ENCODE peak calls at places on chromosome 19, in eight cellular contexts. P is progenitor cell of endocrine pancreas, O is HepG2, I is tibial nerve, Q is right atrium auricular region, A is A549, H is AG09319, B is Peyer's patch. N is an unnamed sample.

GRCh38 chr19:42253245-42254082 is 1.5 kb downstream of the ERF start:
- DNase-seq in P (peak), O (peak), I (peak), Q (no peak), A (peak), H (no peak), B (peak), N (no peak)

GRCh38 chr19:47428177-47428894 is 9.0 kb upstream of the MEIS3 start:
- DNase-seq in P (peak), O (peak), I (peak), Q (peak), A (peak), H (peak), B (peak), N (peak)

GRCh38 chr19:4647676-4648644 is 8.6 kb downstream of the TNFAIP8L1 start:
- DNase-seq in P (no peak), O (no peak), I (peak), Q (peak), A (no peak), H (no peak), B (no peak), N (no peak)

GRCh38 chr19:3580156-3580955 is 4.9 kb upstream of the GIPC3 start:
- DNase-seq in P (no peak), O (peak), I (no peak), Q (peak), A (no peak), H (peak), B (no peak), N (no peak)

GRCh38 chr19:3682741-3683404 is 17.4 kb downstream of the PIP5K1C start:
- DNase-seq in P (no peak), O (no peak), I (no peak), Q (no peak), A (no peak), H (no peak), B (no peak), N (no peak)

GRCh38 chr19:8552810-8553209 is 24.4 kb downstream of the MYO1F start:
- DNase-seq in P (no peak), O (peak), I (no peak), Q (no peak), A (peak), H (no peak), B (no peak), N (no peak)

GRCh38 chr19:34184880-34185491 is 12.7 kb downstream of the LSM14A start:
- DNase-seq in P (no peak), O (no peak), I (no peak), Q (no peak), A (no peak), H (no peak), B (no peak), N (no peak)

GRCh38 chr19:45323671-45324081 is 1.0 kb upstream of the CKM start:
- DNase-seq in P (no peak), O (no peak), I (no peak), Q (peak), A (no peak), H (no peak), B (no peak), N (no peak)

GRCh38 chr19:2488942-2489731 is 13.2 kb downstream of the GADD45B start:
- DNase-seq in P (peak), O (no peak), I (no peak), Q (no peak), A (no peak), H (no peak), B (peak), N (no peak)

GRCh38 chr19:13865578-13866462 is 11.1 kb upstream of the NANOS3 start:
- DNase-seq in P (peak), O (no peak), I (no peak), Q (no peak), A (no peak), H (no peak), B (no peak), N (peak)

GRCh38 chr19:45076029-45076850 is at the start of gene ZNF296:
- DNase-seq in P (peak), O (peak), I (peak), Q (peak), A (peak), H (no peak), B (peak), N (no peak)

GRCh38 chr19:41641879-41642485 is 15.1 kb upstream of the CEACAM4 start:
- DNase-seq in P (no peak), O (peak), I (peak), Q (no peak), A (peak), H (peak), B (no peak), N (no peak)

GRCh38 chr19:19083413-19084178 is 19.8 kb downstream of the SLC25A42 start:
- DNase-seq in P (no peak), O (no peak), I (no peak), Q (no peak), A (no peak), H (no peak), B (no peak), N (no peak)

GRCh38 chr19:8036438-8037099 is 16.0 kb upstream of the CCL25 start:
- DNase-seq in P (no peak), O (no peak), I (no peak), Q (no peak), A (no peak), H (no peak), B (no peak), N (no peak)

GRCh38 chr19:4446801-4447200 is 10.8 kb downstream of the UBXN6 start:
- DNase-seq in P (no peak), O (no peak), I (no peak), Q (no peak), A (no peak), H (no peak), B (no peak), N (no peak)

GRCh38 chr19:48681127-48681470 is 8.3 kb upstream of the NTN5 start:
- DNase-seq in P (no peak), O (no peak), I (no peak), Q (no peak), A (no peak), H (no peak), B (no peak), N (no peak)

GRCh38 chr19:13784731-13785452 is 10.4 kb upstream of the ZSWIM4 start:
- DNase-seq in P (peak), O (peak), I (peak), Q (peak), A (no peak), H (no peak), B (peak), N (no peak)

GRCh38 chr19:37572203-37572602 is 22.4 kb downstream of the ZNF571 start:
- DNase-seq in P (no peak), O (no peak), I (no peak), Q (no peak), A (no peak), H (no peak), B (no peak), N (no peak)

GRCh38 chr19:51094696-51095279 is 12.1 kb upstream of the KLK14 start:
- DNase-seq in P (peak), O (peak), I (no peak), Q (no peak), A (peak), H (no peak), B (no peak), N (no peak)

GRCh38 chr19:46970815-46971214 is 48.8 kb upstream of the NPAS1 start:
- DNase-seq in P (no peak), O (no peak), I (no peak), Q (no peak), A (no peak), H (peak), B (no peak), N (no peak)

GRCh38 chr19:47794526-47794925 is 9.8 kb downstream of the TPRX1 start:
- DNase-seq in P (no peak), O (no peak), I (no peak), Q (no peak), A (no peak), H (no peak), B (no peak), N (no peak)

GRCh38 chr19:19319725-19320361 is 466 bp downstream of the SUGP1 start:
- DNase-seq in P (no peak), O (no peak), I (no peak), Q (no peak), A (no peak), H (no peak), B (no peak), N (no peak)

GRCh38 chr19:19900574-19901444 is at the start of gene ZNF93:
- DNase-seq in P (peak), O (peak), I (peak), Q (peak), A (no peak), H (peak), B (peak), N (peak)

GRCh38 chr19:31656507-31656906 is 307.3 kb upstream of the TSHZ3 start:
- DNase-seq in P (no peak), O (no peak), I (no peak), Q (no peak), A (no peak), H (no peak), B (no peak), N (no peak)

GRCh38 chr19:43673702-43674629 is 4.0 kb upstream of the PLAUR start:
- DNase-seq in P (no peak), O (no peak), I (no peak), Q (no peak), A (no peak), H (no peak), B (no peak), N (no peak)

GRCh38 chr19:14198384-14199376 is 7.3 kb downstream of the ADGRL1 start:
- DNase-seq in P (no peak), O (peak), I (no peak), Q (no peak), A (no peak), H (no peak), B (no peak), N (no peak)

GRCh38 chr19:31254611-31255010 is 94.6 kb downstream of the TSHZ3 start:
- DNase-seq in P (no peak), O (no peak), I (no peak), Q (peak), A (no peak), H (no peak), B (no peak), N (no peak)

GRCh38 chr19:5369962-5370367 is 29.4 kb upstream of the PTPRS start:
- DNase-seq in P (peak), O (peak), I (no peak), Q (no peak), A (peak), H (no peak), B (peak), N (no peak)

GRCh38 chr19:21472507-21472906 is 32.9 kb upstream of the ZNF429 start:
- DNase-seq in P (no peak), O (no peak), I (no peak), Q (no peak), A (no peak), H (no peak), B (no peak), N (no peak)

GRCh38 chr19:21466627-21467026 is 38.8 kb upstream of the ZNF429 start:
- DNase-seq in P (no peak), O (no peak), I (no peak), Q (no peak), A (no peak), H (no peak), B (no peak), N (no peak)

GRCh38 chr19:21474671-21475181 is 30.7 kb upstream of the ZNF429 start:
- DNase-seq in P (peak), O (no peak), I (peak), Q (peak), A (no peak), H (no peak), B (peak), N (no peak)

GRCh38 chr19:21463449-21464105 is 41.8 kb upstream of the ZNF429 start:
- DNase-seq in P (peak), O (no peak), I (no peak), Q (peak), A (no peak), H (no peak), B (no peak), N (no peak)

GRCh38 chr19:21468791-21469190 is 36.6 kb upstream of the ZNF429 start:
- DNase-seq in P (no peak), O (no peak), I (no peak), Q (no peak), A (no peak), H (no peak), B (no peak), N (no peak)
- TF ChIP-seq CTCF in P (peak), O (peak), I (no peak), Q (no peak), A (no peak), H (no peak), B (no peak), N (no peak)

GRCh38 chr19:6751189-6751588 is 11.7 kb downstream of the TRIP10 start:
- DNase-seq in P (no peak), O (no peak), I (no peak), Q (no peak), A (no peak), H (no peak), B (no peak), N (no peak)

GRCh38 chr19:6752257-6753177 is 13.0 kb downstream of the TRIP10 start:
- DNase-seq in P (peak), O (peak), I (no peak), Q (no peak), A (no peak), H (no peak), B (peak), N (no peak)

GRCh38 chr19:6754136-6754535 is 13.1 kb downstream of the SH2D3A start:
- DNase-seq in P (no peak), O (no peak), I (no peak), Q (no peak), A (no peak), H (no peak), B (no peak), N (no peak)

GRCh38 chr19:6754653-6755463 is 12.4 kb downstream of the SH2D3A start:
- DNase-seq in P (no peak), O (no peak), I (no peak), Q (no peak), A (no peak), H (no peak), B (no peak), N (no peak)

GRCh38 chr19:6753178-6754031 is 13.8 kb downstream of the SH2D3A start:
- DNase-seq in P (peak), O (peak), I (peak), Q (peak), A (peak), H (no peak), B (peak), N (peak)
- TF ChIP-seq CTCF in P (peak), O (peak), I (peak), Q (peak), A (no peak), H (peak), B (peak), N (peak)

GRCh38 chr19:30085394-30085793 is 143.4 kb downstream of the URI1 start:
- DNase-seq in P (no peak), O (peak), I (no peak), Q (no peak), A (no peak), H (no peak), B (peak), N (no peak)
- TF ChIP-seq CTCF in P (no peak), O (peak), I (no peak), Q (no peak), A (peak), H (no peak), B (no peak), N (no peak)

GRCh38 chr19:29926031-29926430 is 16.0 kb upstream of the URI1 start:
- DNase-seq in P (no peak), O (no peak), I (no peak), Q (no peak), A (no peak), H (no peak), B (no peak), N (no peak)

GRCh38 chr19:29926801-29927200 is 15.2 kb upstream of the URI1 start:
- DNase-seq in P (no peak), O (no peak), I (no peak), Q (no peak), A (no peak), H (no peak), B (no peak), N (no peak)

GRCh38 chr19:29922972-29923371 is 19.1 kb upstream of the URI1 start:
- DNase-seq in P (no peak), O (no peak), I (no peak), Q (peak), A (no peak), H (no peak), B (no peak), N (no peak)

GRCh38 chr19:29927944-29928669 is 13.9 kb upstream of the URI1 start:
- DNase-seq in P (no peak), O (peak), I (no peak), Q (no peak), A (no peak), H (no peak), B (no peak), N (no peak)

DNA sequence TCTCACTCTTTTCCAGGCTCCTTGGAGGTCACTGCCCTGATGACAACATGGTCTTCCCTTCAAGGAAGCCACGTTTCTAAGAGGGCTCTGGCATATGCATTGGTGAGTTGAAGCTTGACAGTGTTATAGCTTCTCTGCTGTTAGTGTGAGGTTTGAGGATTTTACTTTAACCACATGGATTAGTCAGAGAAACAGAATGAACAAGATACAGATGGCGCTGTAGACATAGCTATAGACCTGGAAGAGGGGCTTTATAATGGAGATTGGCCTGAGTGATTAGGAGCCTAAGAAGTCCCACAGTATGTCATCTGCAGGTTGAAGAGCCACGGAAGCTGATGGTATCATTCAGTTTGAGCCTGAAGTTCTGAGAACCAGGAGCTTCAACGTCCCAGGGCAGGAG is 18.4 kb upstream of the URI1 start:
- DNase-seq in P (no peak), O (no peak), I (no peak), Q (no peak), A (no peak), H (no peak), B (no peak), N (no peak)
- TF ChIP-seq CTCF in P (no peak), O (peak), I (no peak), Q (no peak), A (no peak), H (no peak), B (no peak), N (no peak)

GRCh38 chr19:49929611-49930482 is 543 bp upstream of the NUP62 start:
- DNase-seq in P (peak), O (peak), I (peak), Q (peak), A (peak), H (peak), B (peak), N (peak)
- TF ChIP-seq CTCF in P (no peak), O (no peak), I (peak), Q (no peak), A (no peak), H (no peak), B (no peak), N (no peak)

GRCh38 chr19:36417752-36418286 is 625 bp downstream of the ZFP82 start:
- DNase-seq in P (no peak), O (no peak), I (no peak), Q (no peak), A (no peak), H (no peak), B (no peak), N (no peak)

GRCh38 chr19:36421749-36422481 is 3.5 kb upstream of the ZFP82 start:
- DNase-seq in P (no peak), O (no peak), I (no peak), Q (no peak), A (no peak), H (no peak), B (no peak), N (no peak)

GRCh38 chr19:36418287-36419001 is at the start of gene ZFP82:
- DNase-seq in P (peak), O (peak), I (peak), Q (peak), A (peak), H (peak), B (peak), N (peak)

GRCh38 chr19:36423925-36424324 is 5.5 kb upstream of the ZFP82 start:
- DNase-seq in P (no peak), O (no peak), I (no peak), Q (no peak), A (no peak), H (no peak), B (no peak), N (no peak)

DNA sequence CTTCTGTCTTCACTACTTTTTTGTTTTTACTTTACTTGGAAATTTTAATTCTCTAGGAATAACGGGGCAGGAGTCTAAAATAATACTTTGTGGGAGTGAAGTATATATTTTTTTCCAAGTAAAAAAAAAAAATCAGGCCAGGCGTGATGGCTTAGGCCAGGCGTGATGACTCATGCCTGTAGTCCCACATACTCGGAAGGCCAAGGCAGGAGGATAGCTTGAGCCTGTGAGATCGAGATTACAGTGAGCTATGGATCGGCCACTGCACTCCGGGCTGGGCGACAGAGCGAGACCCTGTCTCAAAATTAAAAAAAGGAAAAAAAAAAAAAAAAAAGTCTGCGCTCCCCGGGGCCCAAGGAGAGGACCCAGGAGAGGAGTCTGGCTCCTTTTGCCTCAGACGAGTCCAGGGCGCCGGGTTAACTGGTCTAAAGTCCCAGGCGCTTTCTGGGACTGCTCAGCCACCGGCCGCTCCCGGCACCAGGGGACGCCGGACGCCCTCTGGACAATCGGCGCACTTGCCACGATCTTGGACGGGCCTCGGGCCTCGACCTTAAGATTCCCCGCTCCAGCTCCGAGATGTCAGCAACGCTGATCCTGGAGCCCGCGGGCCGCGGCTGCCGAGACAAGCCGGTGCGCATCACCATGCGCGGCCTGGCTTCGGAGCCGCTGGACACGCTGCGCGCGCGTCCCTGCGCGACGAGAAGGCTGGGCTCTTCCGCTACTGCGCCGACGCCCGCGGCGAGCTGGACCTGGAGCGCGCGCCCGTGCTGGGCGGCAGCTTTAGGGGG is 2.7 kb upstream of the ZFP82 start:
- DNase-seq in P (peak), O (no peak), I (no peak), Q (no peak), A (no peak), H (no peak), B (no peak), N (no peak)
- TF ChIP-seq CTCF in P (no peak), O (no peak), I (no peak), Q (peak), A (no peak), H (no peak), B (no peak), N (no peak)

GRCh38 chr19:1247747-1248453 is 483 bp upstream of the MIDN start:
- DNase-seq in P (no peak), O (peak), I (no peak), Q (peak), A (no peak), H (no peak), B (peak), N (no peak)
- TF ChIP-seq CTCF in P (peak), O (peak), I (no peak), Q (no peak), A (peak), H (peak), B (peak), N (no peak)

GRCh38 chr19:10968527-10969081 is 7.8 kb downstream of the SMARCA4 start:
- DNase-seq in P (no peak), O (no peak), I (no peak), Q (no peak), A (no peak), H (no peak), B (no peak), N (no peak)
- TF ChIP-seq CTCF in P (no peak), O (no peak), I (no peak), Q (no peak), A (no peak), H (no peak), B (no peak), N (no peak)

N was measured in esophagus muscularis mucosa.